ENCODE peak calls at places on chromosomes 11 and 22, in nine cellular contexts. One of them, this sample, is unnamed.

GRCh38 chr22:31497148-31497938 is 1.0 kb downstream of the SFI1 start:
- DNase-seq in AG04450: no peak
- DNase-seq in SJSA1: no peak
- DNase-seq in skeletal muscle cell: no peak
- DNase-seq in fibroblast of lung: no peak
- DNase-seq in fibroblast of mammary gland: no peak
- DNase-seq in adipocyte: no peak
- DNase-seq in fibroblast of the aortic adventitia: peak
- DNase-seq in NB4: no peak
- DNase-seq in this sample: no peak

GRCh38 chr22:19663821-19664325 is 50.4 kb upstream of the SEPTIN5 start:
- DNase-seq in AG04450: no peak
- DNase-seq in SJSA1: no peak
- DNase-seq in skeletal muscle cell: peak
- DNase-seq in fibroblast of lung: peak
- DNase-seq in fibroblast of mammary gland: peak
- DNase-seq in adipocyte: peak
- DNase-seq in fibroblast of the aortic adventitia: peak
- DNase-seq in NB4: peak
- DNase-seq in this sample: peak

GRCh38 chr11:16195659-16196058 is 160.7 kb downstream of the SOX6 start:
- DNase-seq in AG04450: peak
- DNase-seq in SJSA1: peak
- DNase-seq in skeletal muscle cell: no peak
- DNase-seq in fibroblast of lung: peak
- DNase-seq in fibroblast of mammary gland: no peak
- DNase-seq in adipocyte: peak
- DNase-seq in fibroblast of the aortic adventitia: peak
- DNase-seq in NB4: no peak
- DNase-seq in this sample: no peak

GRCh38 chr11:134506046-134506445 is 94.0 kb upstream of the B3GAT1 start:
- DNase-seq in AG04450: no peak
- DNase-seq in SJSA1: no peak
- DNase-seq in skeletal muscle cell: no peak
- DNase-seq in fibroblast of lung: no peak
- DNase-seq in fibroblast of mammary gland: no peak
- DNase-seq in adipocyte: no peak
- DNase-seq in fibroblast of the aortic adventitia: no peak
- DNase-seq in NB4: no peak
- DNase-seq in this sample: no peak

GRCh38 chr11:117808768-117809167 is 11.8 kb upstream of the DSCAML1 start:
- DNase-seq in AG04450: no peak
- DNase-seq in SJSA1: no peak
- DNase-seq in skeletal muscle cell: no peak
- DNase-seq in fibroblast of lung: no peak
- DNase-seq in fibroblast of mammary gland: peak
- DNase-seq in adipocyte: no peak
- DNase-seq in fibroblast of the aortic adventitia: no peak
- DNase-seq in NB4: no peak
- DNase-seq in this sample: peak

GRCh38 chr11:46134540-46134939 is 13.3 kb upstream of the PHF21A start:
- DNase-seq in AG04450: no peak
- DNase-seq in SJSA1: no peak
- DNase-seq in skeletal muscle cell: no peak
- DNase-seq in fibroblast of lung: no peak
- DNase-seq in fibroblast of mammary gland: no peak
- DNase-seq in adipocyte: no peak
- DNase-seq in fibroblast of the aortic adventitia: no peak
- DNase-seq in NB4: no peak
- DNase-seq in this sample: no peak

GRCh38 chr11:87280143-87280542 is 242.4 kb downstream of the TMEM135 start:
- DNase-seq in AG04450: no peak
- DNase-seq in SJSA1: no peak
- DNase-seq in skeletal muscle cell: no peak
- DNase-seq in fibroblast of lung: no peak
- DNase-seq in fibroblast of mammary gland: no peak
- DNase-seq in adipocyte: no peak
- DNase-seq in fibroblast of the aortic adventitia: no peak
- DNase-seq in NB4: no peak
- DNase-seq in this sample: no peak

GRCh38 chr11:97254790-97255189 is 865.0 kb downstream of the JRKL start:
- DNase-seq in AG04450: no peak
- DNase-seq in SJSA1: no peak
- DNase-seq in skeletal muscle cell: no peak
- DNase-seq in fibroblast of lung: no peak
- DNase-seq in fibroblast of mammary gland: no peak
- DNase-seq in adipocyte: no peak
- DNase-seq in fibroblast of the aortic adventitia: no peak
- DNase-seq in NB4: no peak
- DNase-seq in this sample: no peak

GRCh38 chr22:20803696-20804324 is 29.9 kb downstream of the SERPIND1 start:
- DNase-seq in AG04450: peak
- DNase-seq in SJSA1: no peak
- DNase-seq in skeletal muscle cell: no peak
- DNase-seq in fibroblast of lung: peak
- DNase-seq in fibroblast of mammary gland: peak
- DNase-seq in adipocyte: peak
- DNase-seq in fibroblast of the aortic adventitia: peak
- DNase-seq in NB4: peak
- DNase-seq in this sample: no peak

GRCh38 chr11:64044730-64045386 is 9.1 kb downstream of the FLRT1 start:
- DNase-seq in AG04450: no peak
- DNase-seq in SJSA1: no peak
- DNase-seq in skeletal muscle cell: no peak
- DNase-seq in fibroblast of lung: no peak
- DNase-seq in fibroblast of mammary gland: no peak
- DNase-seq in adipocyte: no peak
- DNase-seq in fibroblast of the aortic adventitia: no peak
- DNase-seq in NB4: peak
- DNase-seq in this sample: no peak

GRCh38 chr22:26428515-26429457 is at the start of gene ASPHD2:
- DNase-seq in AG04450: peak
- DNase-seq in SJSA1: no peak
- DNase-seq in skeletal muscle cell: no peak
- DNase-seq in fibroblast of lung: peak
- DNase-seq in fibroblast of mammary gland: peak
- DNase-seq in adipocyte: peak
- DNase-seq in fibroblast of the aortic adventitia: peak
- DNase-seq in NB4: peak
- DNase-seq in this sample: peak

GRCh38 chr11:35615911-35616900 is 2.1 kb upstream of the FJX1 start:
- DNase-seq in AG04450: no peak
- DNase-seq in SJSA1: no peak
- DNase-seq in skeletal muscle cell: no peak
- DNase-seq in fibroblast of lung: peak
- DNase-seq in fibroblast of mammary gland: peak
- DNase-seq in adipocyte: peak
- DNase-seq in fibroblast of the aortic adventitia: peak
- DNase-seq in NB4: peak
- DNase-seq in this sample: no peak

GRCh38 chr11:93715797-93716396 is 25.4 kb downstream of the TAF1D start:
- DNase-seq in AG04450: no peak
- DNase-seq in SJSA1: no peak
- DNase-seq in skeletal muscle cell: no peak
- DNase-seq in fibroblast of lung: no peak
- DNase-seq in fibroblast of mammary gland: no peak
- DNase-seq in adipocyte: no peak
- DNase-seq in fibroblast of the aortic adventitia: no peak
- DNase-seq in NB4: no peak
- DNase-seq in this sample: no peak

GRCh38 chr22:46043339-46043738 is 66.4 kb upstream of the WNT7B start:
- DNase-seq in AG04450: no peak
- DNase-seq in SJSA1: no peak
- DNase-seq in skeletal muscle cell: no peak
- DNase-seq in fibroblast of lung: no peak
- DNase-seq in fibroblast of mammary gland: peak
- DNase-seq in adipocyte: no peak
- DNase-seq in fibroblast of the aortic adventitia: no peak
- DNase-seq in NB4: no peak
- DNase-seq in this sample: no peak

GRCh38 chr11:129319201-129319600 is 56.4 kb upstream of the BARX2 start:
- DNase-seq in AG04450: no peak
- DNase-seq in SJSA1: no peak
- DNase-seq in skeletal muscle cell: no peak
- DNase-seq in fibroblast of lung: no peak
- DNase-seq in fibroblast of mammary gland: no peak
- DNase-seq in adipocyte: no peak
- DNase-seq in fibroblast of the aortic adventitia: no peak
- DNase-seq in NB4: no peak
- DNase-seq in this sample: no peak
- H3K4me3 ChIP-seq in AG04450: no peak
- H3K4me3 ChIP-seq in SJSA1: no peak
- H3K4me3 ChIP-seq in skeletal muscle cell: no peak
- H3K4me3 ChIP-seq in fibroblast of lung: no peak
- H3K4me3 ChIP-seq in fibroblast of mammary gland: no peak
- H3K4me3 ChIP-seq in adipocyte: no peak
- H3K4me3 ChIP-seq in fibroblast of the aortic adventitia: no peak
- H3K4me3 ChIP-seq in NB4: no peak
- H3K4me3 ChIP-seq in this sample: no peak

DNA sequence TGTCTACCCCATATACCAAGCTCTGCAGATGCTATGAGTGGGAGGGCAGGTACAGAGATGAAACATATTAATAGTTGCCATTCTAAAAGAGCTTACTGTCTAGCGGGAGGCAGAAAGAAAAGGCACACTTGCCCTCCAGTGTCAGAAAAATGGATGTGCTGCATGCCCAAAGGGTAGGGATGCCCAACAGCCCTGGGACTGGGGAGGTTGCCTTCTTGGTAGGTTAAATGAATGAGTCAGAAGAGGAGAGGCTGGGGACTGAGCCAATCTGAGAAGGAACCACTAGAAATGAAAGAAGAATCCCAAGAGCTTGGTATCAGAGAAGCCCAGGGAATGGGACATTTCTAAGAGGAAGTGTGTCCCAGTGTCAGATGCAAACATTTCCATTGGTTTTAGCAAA is 1.2 kb downstream of the BIRC3 start:
- DNase-seq in AG04450: no peak
- DNase-seq in SJSA1: no peak
- DNase-seq in skeletal muscle cell: no peak
- DNase-seq in fibroblast of lung: peak
- DNase-seq in fibroblast of mammary gland: peak
- DNase-seq in adipocyte: no peak
- DNase-seq in fibroblast of the aortic adventitia: peak
- DNase-seq in NB4: no peak
- DNase-seq in this sample: no peak
- H3K4me3 ChIP-seq in AG04450: no peak
- H3K4me3 ChIP-seq in SJSA1: no peak
- H3K4me3 ChIP-seq in skeletal muscle cell: no peak
- H3K4me3 ChIP-seq in fibroblast of lung: no peak
- H3K4me3 ChIP-seq in fibroblast of mammary gland: no peak
- H3K4me3 ChIP-seq in adipocyte: no peak
- H3K4me3 ChIP-seq in fibroblast of the aortic adventitia: no peak
- H3K4me3 ChIP-seq in NB4: no peak
- H3K4me3 ChIP-seq in this sample: peak

DNA sequence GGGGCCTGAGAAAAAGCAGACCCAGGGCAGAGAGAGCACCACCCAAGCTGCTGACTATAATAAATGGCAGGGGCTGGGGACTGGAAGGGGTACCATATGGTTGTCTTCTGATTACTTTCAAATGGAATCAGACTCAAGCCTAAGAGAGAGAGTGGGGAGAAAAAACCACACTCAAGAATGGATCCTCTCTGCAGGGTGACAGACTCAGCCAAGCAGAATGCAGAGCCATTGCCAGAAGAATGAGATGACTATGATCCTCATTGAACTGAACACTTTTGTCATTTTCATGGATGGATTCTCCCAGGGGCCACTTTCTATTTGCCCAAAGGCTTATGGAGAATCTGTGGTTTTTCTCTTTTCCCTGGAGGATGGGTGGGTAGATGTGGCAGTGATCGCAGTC is 8.7 kb downstream of the UBASH3B start:
- DNase-seq in AG04450: no peak
- DNase-seq in SJSA1: no peak
- DNase-seq in skeletal muscle cell: no peak
- DNase-seq in fibroblast of lung: no peak
- DNase-seq in fibroblast of mammary gland: no peak
- DNase-seq in adipocyte: no peak
- DNase-seq in fibroblast of the aortic adventitia: no peak
- DNase-seq in NB4: no peak
- DNase-seq in this sample: no peak
- H3K4me3 ChIP-seq in AG04450: no peak
- H3K4me3 ChIP-seq in SJSA1: no peak
- H3K4me3 ChIP-seq in skeletal muscle cell: no peak
- H3K4me3 ChIP-seq in fibroblast of lung: no peak
- H3K4me3 ChIP-seq in fibroblast of mammary gland: no peak
- H3K4me3 ChIP-seq in adipocyte: no peak
- H3K4me3 ChIP-seq in fibroblast of the aortic adventitia: no peak
- H3K4me3 ChIP-seq in NB4: no peak
- H3K4me3 ChIP-seq in this sample: no peak

GRCh38 chr22:47888807-47889206 is 1126.4 kb downstream of the TBC1D22A start:
- DNase-seq in AG04450: no peak
- DNase-seq in SJSA1: no peak
- DNase-seq in skeletal muscle cell: no peak
- DNase-seq in fibroblast of lung: no peak
- DNase-seq in fibroblast of mammary gland: no peak
- DNase-seq in adipocyte: no peak
- DNase-seq in fibroblast of the aortic adventitia: no peak
- DNase-seq in NB4: no peak
- DNase-seq in this sample: no peak
- H3K4me3 ChIP-seq in AG04450: no peak
- H3K4me3 ChIP-seq in SJSA1: no peak
- H3K4me3 ChIP-seq in skeletal muscle cell: no peak
- H3K4me3 ChIP-seq in fibroblast of lung: no peak
- H3K4me3 ChIP-seq in fibroblast of mammary gland: no peak
- H3K4me3 ChIP-seq in adipocyte: no peak
- H3K4me3 ChIP-seq in fibroblast of the aortic adventitia: no peak
- H3K4me3 ChIP-seq in NB4: no peak
- H3K4me3 ChIP-seq in this sample: no peak

This sample was measured in heart left ventricle.